ENCODE peak calls at places on chromosomes 11 and 22, in six cellular contexts. One of them, this sample, is unnamed.

GRCh38 chr11:67288452-67289225 is 464 bp upstream of the ANKRD13D start:
- DNase-seq in stimulated activated CD8-positive, alpha-beta memory T cell treated with anti-CD3 and anti-CD28 coated beads, Interleukin-15, amount 100 ng/mL, for 1 hour: peak
- DNase-seq in T follicular helper cell: peak
- DNase-seq in activated T-cell treated with anti-CD3 and anti-CD28 coated beads for 1 hour: peak
- DNase-seq in GDM1: peak
- DNase-seq in NT2/D1: peak
- DNase-seq in this sample: peak

GRCh38 chr11:33735426-33736147 is 636 bp downstream of the CD59 start:
- DNase-seq in stimulated activated CD8-positive, alpha-beta memory T cell treated with anti-CD3 and anti-CD28 coated beads, Interleukin-15, amount 100 ng/mL, for 1 hour: no peak
- DNase-seq in T follicular helper cell: peak
- DNase-seq in activated T-cell treated with anti-CD3 and anti-CD28 coated beads for 1 hour: peak
- DNase-seq in GDM1: no peak
- DNase-seq in NT2/D1: no peak
- DNase-seq in this sample: peak

GRCh38 chr11:84144531-84144930 is 858.4 kb upstream of the CCDC90B start:
- DNase-seq in stimulated activated CD8-positive, alpha-beta memory T cell treated with anti-CD3 and anti-CD28 coated beads, Interleukin-15, amount 100 ng/mL, for 1 hour: no peak
- DNase-seq in T follicular helper cell: no peak
- DNase-seq in activated T-cell treated with anti-CD3 and anti-CD28 coated beads for 1 hour: no peak
- DNase-seq in GDM1: no peak
- DNase-seq in NT2/D1: no peak
- DNase-seq in this sample: no peak

GRCh38 chr11:102017029-102017428 is 30.2 kb upstream of the CFAP300 start:
- DNase-seq in stimulated activated CD8-positive, alpha-beta memory T cell treated with anti-CD3 and anti-CD28 coated beads, Interleukin-15, amount 100 ng/mL, for 1 hour: no peak
- DNase-seq in T follicular helper cell: no peak
- DNase-seq in activated T-cell treated with anti-CD3 and anti-CD28 coated beads for 1 hour: no peak
- DNase-seq in GDM1: no peak
- DNase-seq in NT2/D1: no peak
- DNase-seq in this sample: no peak

GRCh38 chr22:21775061-21775460 is 39.5 kb upstream of the YPEL1 start:
- DNase-seq in stimulated activated CD8-positive, alpha-beta memory T cell treated with anti-CD3 and anti-CD28 coated beads, Interleukin-15, amount 100 ng/mL, for 1 hour: no peak
- DNase-seq in T follicular helper cell: no peak
- DNase-seq in activated T-cell treated with anti-CD3 and anti-CD28 coated beads for 1 hour: no peak
- DNase-seq in GDM1: no peak
- DNase-seq in NT2/D1: no peak
- DNase-seq in this sample: no peak

GRCh38 chr22:41576877-41577276 is 12.8 kb downstream of the PMM1 start:
- DNase-seq in stimulated activated CD8-positive, alpha-beta memory T cell treated with anti-CD3 and anti-CD28 coated beads, Interleukin-15, amount 100 ng/mL, for 1 hour: no peak
- DNase-seq in T follicular helper cell: no peak
- DNase-seq in activated T-cell treated with anti-CD3 and anti-CD28 coated beads for 1 hour: no peak
- DNase-seq in GDM1: peak
- DNase-seq in NT2/D1: peak
- DNase-seq in this sample: peak

GRCh38 chr11:61718046-61718531 is 34.3 kb upstream of the MYRF start:
- DNase-seq in stimulated activated CD8-positive, alpha-beta memory T cell treated with anti-CD3 and anti-CD28 coated beads, Interleukin-15, amount 100 ng/mL, for 1 hour: no peak
- DNase-seq in T follicular helper cell: no peak
- DNase-seq in activated T-cell treated with anti-CD3 and anti-CD28 coated beads for 1 hour: no peak
- DNase-seq in GDM1: no peak
- DNase-seq in NT2/D1: no peak
- DNase-seq in this sample: no peak

GRCh38 chr11:61362542-61362875 is 335 bp downstream of the TMEM138 start:
- DNase-seq in stimulated activated CD8-positive, alpha-beta memory T cell treated with anti-CD3 and anti-CD28 coated beads, Interleukin-15, amount 100 ng/mL, for 1 hour: no peak
- DNase-seq in T follicular helper cell: peak
- DNase-seq in activated T-cell treated with anti-CD3 and anti-CD28 coated beads for 1 hour: peak
- DNase-seq in GDM1: peak
- DNase-seq in NT2/D1: no peak
- DNase-seq in this sample: no peak

GRCh38 chr22:40451230-40451629 is 80.8 kb downstream of the SGSM3 start:
- DNase-seq in stimulated activated CD8-positive, alpha-beta memory T cell treated with anti-CD3 and anti-CD28 coated beads, Interleukin-15, amount 100 ng/mL, for 1 hour: no peak
- DNase-seq in T follicular helper cell: peak
- DNase-seq in activated T-cell treated with anti-CD3 and anti-CD28 coated beads for 1 hour: peak
- DNase-seq in GDM1: no peak
- DNase-seq in NT2/D1: no peak
- DNase-seq in this sample: no peak

GRCh38 chr11:131668867-131669780 is 298.7 kb downstream of the NTM start:
- DNase-seq in stimulated activated CD8-positive, alpha-beta memory T cell treated with anti-CD3 and anti-CD28 coated beads, Interleukin-15, amount 100 ng/mL, for 1 hour: no peak
- DNase-seq in T follicular helper cell: no peak
- DNase-seq in activated T-cell treated with anti-CD3 and anti-CD28 coated beads for 1 hour: peak
- DNase-seq in GDM1: no peak
- DNase-seq in NT2/D1: peak
- DNase-seq in this sample: peak